ENCODE peak calls at places on chromosomes 7 and 10, in six cellular contexts. Q is transverse colon, J is glutamatergic neuron, W is epithelial cell of esophagus, N is GM10248, Z is stomach. M is an unnamed sample.

GRCh38 chr10:58704226-58705200 is 191.8 kb downstream of the BICC1 start:
- DNase-seq in Q (no peak), N (no peak), W (no peak), J (no peak), Z (no peak), M (no peak)

GRCh38 chr7:147658392-147658791 is 932.2 kb upstream of the C7orf33 start:
- DNase-seq in N (no peak), Z (no peak), Q (no peak), W (no peak), J (no peak), M (no peak)

GRCh38 chr7:157228864-157229422 is 90.2 kb downstream of the UBE3C start:
- DNase-seq in N (no peak), J (peak; percentile 65), Z (no peak), W (peak; percentile 45), Q (no peak), M (peak; percentile 35)

GRCh38 chr10:90319188-90319914 is 538.5 kb downstream of the HTR7 start:
- DNase-seq in N (peak; percentile 18), Q (no peak), W (peak; percentile 95), J (no peak), Z (no peak), M (peak; percentile 13)

GRCh38 chr10:31932838-31933237 is 4.2 kb upstream of the ARHGAP12 start:
- DNase-seq in J (no peak), W (peak; percentile 59), Z (no peak), N (no peak), Q (no peak), M (no peak)

GRCh38 chr10:13624630-13625029 is 37.9 kb downstream of the PRPF18 start:
- DNase-seq in Q (no peak), Z (no peak), J (no peak), N (no peak), W (peak; percentile 77), M (no peak)

GRCh38 chr7:47045169-47045568 is 536.7 kb downstream of the TNS3 start:
- DNase-seq in Z (peak; percentile 28), W (no peak), J (no peak), N (no peak), Q (no peak), M (no peak)

GRCh38 chr10:93086289-93086688 is 12.6 kb downstream of the CYP26A1 start:
- DNase-seq in N (no peak), Q (no peak), Z (no peak), W (no peak), J (no peak), M (no peak)

GRCh38 chr7:69890081-69890369 is 291.8 kb downstream of the AUTS2 start:
- DNase-seq in Z (no peak), Q (no peak), W (no peak), J (no peak), N (no peak), M (no peak)

GRCh38 chr10:118615888-118616287 is 20.4 kb upstream of the PRLHR start:
- DNase-seq in W (peak; percentile 52), N (no peak), Q (no peak), J (no peak), Z (no peak), M (no peak)

GRCh38 chr7:28575241-28575643 is 162.9 kb downstream of the CREB5 start:
- DNase-seq in W (peak; percentile 64), J (no peak), N (no peak), Q (no peak), Z (no peak), M (no peak)

GRCh38 chr10:71804067-71804466 is 30.7 kb upstream of the VSIR start:
- DNase-seq in Q (no peak), N (no peak), J (no peak), W (no peak), Z (no peak), M (no peak)

GRCh38 chr7:39838326-39838725 is 111.7 kb upstream of the CDK13 start:
- DNase-seq in N (no peak), Z (no peak), J (no peak), W (peak; percentile 58), Q (peak; percentile 26), M (no peak)

GRCh38 chr7:148630078-148630477 is 39.5 kb downstream of the C7orf33 start:
- DNase-seq in W (no peak), J (no peak), Q (no peak), N (no peak), Z (no peak), M (no peak)

GRCh38 chr10:86729677-86730076 is 26.7 kb upstream of the BMPR1A start:
- DNase-seq in W (peak; percentile 18), J (no peak), N (no peak), Q (no peak), Z (no peak), M (no peak)

GRCh38 chr7:128940494-128941322 is 3.0 kb downstream of the IRF5 start:
- DNase-seq in Q (peak; percentile 82), Z (peak; percentile 63), N (peak; percentile 91), J (no peak), W (no peak), M (peak; percentile 19)

GRCh38 chr10:6786579-6787031 is 206.5 kb upstream of the PRKCQ start:
- DNase-seq in N (no peak), W (peak; percentile 67), Z (no peak), Q (no peak), J (no peak), M (no peak)

GRCh38 chr10:58544135-58544534 is 31.5 kb downstream of the BICC1 start:
- DNase-seq in Q (no peak), N (no peak), Z (no peak), J (no peak), W (no peak), M (no peak)

GRCh38 chr10:126422561-126422960 is 34.3 kb upstream of the ADAM12 start:
- DNase-seq in Z (no peak), W (peak; percentile 39), N (no peak), J (no peak), Q (no peak), M (no peak)

GRCh38 chr10:697097-697875 is 7.8 kb upstream of the DIP2C start:
- DNase-seq in Q (no peak), W (no peak), N (peak; percentile 66), Z (no peak), J (peak; percentile 48), M (no peak)

GRCh38 chr7:4211261-4211660 is 470.8 kb upstream of the FOXK1 start:
- DNase-seq in Z (no peak), N (no peak), W (no peak), Q (no peak), J (no peak), M (no peak)

GRCh38 chr10:30383366-30383765 is 34.3 kb upstream of the MTPAP start:
- DNase-seq in Q (no peak), N (no peak), W (no peak), Z (no peak), J (no peak), M (no peak)

GRCh38 chr7:75650062-75650461 is 88.7 kb downstream of the HIP1 start:
- DNase-seq in W (no peak), N (no peak), Q (no peak), J (peak; percentile 55), Z (no peak), M (no peak)
- TF ChIP-seq CTCF in W (no peak), N (no peak), Q (no peak), J (no peak), Z (no peak), M (no peak)

DNA sequence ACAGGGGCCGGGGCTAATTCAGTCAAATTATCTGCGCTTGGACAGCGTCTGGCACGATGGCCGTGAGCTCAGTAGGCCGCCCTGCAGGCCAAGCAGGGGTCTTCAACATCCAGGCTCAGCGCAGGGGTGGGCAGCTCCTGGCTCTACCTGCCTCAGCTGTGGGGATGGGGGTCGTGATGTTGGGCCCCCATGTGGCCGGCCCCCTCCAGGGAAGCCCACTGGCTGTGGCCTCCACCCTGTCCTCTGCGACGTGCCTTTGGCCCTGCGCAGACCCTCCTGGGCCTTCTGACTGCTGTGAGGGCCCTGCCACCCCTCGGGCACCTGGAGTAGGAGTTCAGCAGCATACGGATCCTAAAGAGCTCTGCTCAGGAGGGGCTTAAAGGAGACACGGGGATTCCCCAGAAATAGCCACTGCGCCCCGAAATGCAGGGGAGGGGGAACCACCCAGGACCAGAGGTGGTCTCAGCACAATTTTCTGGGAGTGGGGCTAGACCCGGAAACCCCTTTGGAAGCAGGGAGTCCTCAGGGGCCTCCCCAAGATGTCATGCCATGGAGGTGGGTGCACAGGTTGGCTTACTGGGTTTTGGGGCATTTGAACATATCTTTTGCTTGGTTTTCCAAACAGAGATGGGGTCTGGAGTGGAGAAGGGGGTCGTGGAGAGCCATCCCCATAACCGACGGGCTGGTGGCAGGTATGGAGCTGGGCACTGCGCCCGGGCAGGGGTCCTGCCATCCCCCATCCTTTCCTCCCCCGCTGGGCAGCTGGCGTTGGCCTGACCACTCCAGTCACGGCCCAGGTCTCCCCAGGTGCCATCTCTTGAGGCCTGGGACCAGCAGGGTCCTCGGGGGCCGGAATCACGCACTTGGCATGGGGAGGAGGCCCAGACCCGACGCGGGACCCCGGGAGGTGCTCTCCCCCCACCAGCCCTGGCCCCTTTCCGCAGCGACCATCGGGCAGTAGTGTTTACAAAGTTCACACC is 4.0 kb upstream of the ADAP1 start:
- DNase-seq in J (peak; percentile 29), W (no peak), Q (peak; percentile 7), N (no peak), Z (no peak), M (no peak)
- TF ChIP-seq CTCF in J (peak; percentile 45), W (no peak), Q (no peak), N (no peak), Z (no peak), M (no peak)

GRCh38 chr10:113924664-113925063 is 70.2 kb downstream of the NHLRC2 start:
- DNase-seq in W (no peak), Q (no peak), J (no peak), Z (no peak), N (no peak), M (no peak)

GRCh38 chr10:113920819-113921345 is 66.4 kb downstream of the NHLRC2 start:
- DNase-seq in Z (no peak), N (no peak), W (peak; percentile 83), Q (no peak), J (no peak), M (no peak)

GRCh38 chr10:113921571-113922370 is 67.3 kb downstream of the NHLRC2 start:
- DNase-seq in J (no peak), W (no peak), Z (no peak), N (no peak), Q (no peak), M (no peak)

GRCh38 chr10:113924171-113924570 is 69.7 kb downstream of the NHLRC2 start:
- DNase-seq in N (no peak), Z (no peak), J (no peak), W (no peak), Q (no peak), M (no peak)

DNA sequence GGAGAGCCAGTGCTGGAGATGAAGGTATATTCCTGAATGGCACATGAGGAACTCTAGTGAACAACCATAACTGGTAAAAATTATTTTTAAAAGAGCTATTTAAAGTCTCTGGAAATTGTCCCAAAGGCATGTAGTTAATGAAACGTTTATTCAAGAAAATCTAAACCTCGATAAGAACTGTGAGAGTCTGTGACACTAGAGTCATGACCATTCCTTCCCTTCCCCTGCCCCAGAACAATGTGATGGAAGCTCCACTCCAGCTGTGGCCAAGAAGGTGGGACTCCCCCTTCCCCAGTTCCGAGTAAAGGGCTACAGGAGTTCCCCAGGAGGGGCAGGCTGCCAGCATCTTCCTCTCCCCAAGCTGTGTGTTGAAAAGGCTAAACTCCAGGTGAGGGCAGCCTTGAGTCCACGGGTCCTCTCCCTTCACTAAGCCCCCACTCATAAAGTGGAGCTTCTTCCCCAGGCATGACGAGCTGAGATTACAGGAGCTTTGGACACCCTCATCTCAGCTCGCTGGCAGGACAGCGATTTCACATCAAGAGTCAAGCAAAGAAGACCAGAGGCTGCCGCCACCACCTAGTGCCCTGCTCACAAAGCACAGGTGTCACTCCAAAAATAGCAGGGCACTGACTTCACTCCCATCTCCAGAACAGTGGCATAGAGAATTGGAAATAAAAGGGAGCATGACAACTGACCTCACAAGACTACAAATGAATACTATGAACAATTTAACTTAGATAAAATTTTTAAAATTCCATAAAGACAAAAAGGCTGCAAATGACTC is 68.5 kb downstream of the NHLRC2 start:
- DNase-seq in Z (no peak), Q (no peak), J (no peak), N (no peak), W (no peak), M (peak; percentile 7)
- TF ChIP-seq CTCF in Z (no peak), Q (no peak), J (no peak), N (no peak), W (no peak), M (no peak)

GRCh38 chr10:77661100-77661499 is 23.5 kb upstream of the KCNMA1 start:
- DNase-seq in J (no peak), Z (no peak), N (no peak), Q (no peak), W (no peak), M (no peak)
- TF ChIP-seq CTCF in J (no peak), Z (no peak), N (no peak), Q (no peak), W (no peak), M (no peak)

M was measured in activated CD8-positive, alpha-beta T cell treated with anti-CD3 and anti-CD28 coated beads for 36 hours.